ENCODE peak calls at places on chromosome 22, in five cellular contexts. One of them, this sample, is unnamed.

GRCh38 chr22:23898006-23898974 is 4.1 kb downstream of the MIF start:
- DNase-seq in AG04450: no peak
- DNase-seq in body of pancreas: no peak
- DNase-seq in pancreas: no peak
- DNase-seq in HFFc6: no peak
- DNase-seq in this sample: no peak

GRCh38 chr22:28279888-28280287 is 360.8 kb upstream of the PITPNB start:
- DNase-seq in AG04450: peak
- DNase-seq in body of pancreas: no peak
- DNase-seq in pancreas: no peak
- DNase-seq in HFFc6: peak
- DNase-seq in this sample: no peak

GRCh38 chr22:49900441-49901230 is 17.6 kb downstream of the ALG12 start:
- DNase-seq in AG04450: no peak
- DNase-seq in body of pancreas: no peak
- DNase-seq in pancreas: no peak
- DNase-seq in HFFc6: no peak
- DNase-seq in this sample: no peak

GRCh38 chr22:37484115-37485005 is 1.8 kb downstream of the MFNG start:
- DNase-seq in AG04450: no peak
- DNase-seq in body of pancreas: peak
- DNase-seq in pancreas: no peak
- DNase-seq in HFFc6: no peak
- DNase-seq in this sample: peak

GRCh38 chr22:43878831-43879550 is 12.8 kb downstream of the PNPLA5 start:
- DNase-seq in AG04450: no peak
- DNase-seq in body of pancreas: no peak
- DNase-seq in pancreas: peak
- DNase-seq in HFFc6: no peak
- DNase-seq in this sample: no peak

GRCh38 chr22:24592144-24592845 is 578 bp downstream of the LRRC75B start:
- DNase-seq in AG04450: no peak
- DNase-seq in body of pancreas: no peak
- DNase-seq in pancreas: no peak
- DNase-seq in HFFc6: no peak
- DNase-seq in this sample: no peak

GRCh38 chr22:18076060-18076497 is 1.7 kb upstream of the PEX26 start:
- DNase-seq in AG04450: peak
- DNase-seq in body of pancreas: peak
- DNase-seq in pancreas: no peak
- DNase-seq in HFFc6: peak
- DNase-seq in this sample: peak

GRCh38 chr22:38957046-38957770 is at the start of gene APOBEC3A:
- DNase-seq in AG04450: no peak
- DNase-seq in body of pancreas: peak
- DNase-seq in pancreas: no peak
- DNase-seq in HFFc6: no peak
- DNase-seq in this sample: no peak

GRCh38 chr22:38751422-38752346 is 4.1 kb downstream of the SUN2 start:
- DNase-seq in AG04450: no peak
- DNase-seq in body of pancreas: peak
- DNase-seq in pancreas: no peak
- DNase-seq in HFFc6: no peak
- DNase-seq in this sample: peak

GRCh38 chr22:39612811-39613548 is 42.4 kb downstream of the CACNA1I start:
- DNase-seq in AG04450: no peak
- DNase-seq in body of pancreas: no peak
- DNase-seq in pancreas: no peak
- DNase-seq in HFFc6: no peak
- DNase-seq in this sample: no peak

GRCh38 chr22:33180371-33180770 is 122.2 kb upstream of the SYN3 start:
- DNase-seq in AG04450: no peak
- DNase-seq in body of pancreas: no peak
- DNase-seq in pancreas: no peak
- DNase-seq in HFFc6: no peak
- DNase-seq in this sample: no peak

GRCh38 chr22:40237788-40238424 is 60.2 kb downstream of the TNRC6B start:
- DNase-seq in AG04450: no peak
- DNase-seq in body of pancreas: no peak
- DNase-seq in pancreas: no peak
- DNase-seq in HFFc6: no peak
- DNase-seq in this sample: no peak

GRCh38 chr22:32747588-32747987 is 53.9 kb upstream of the TIMP3 start:
- DNase-seq in AG04450: no peak
- DNase-seq in body of pancreas: no peak
- DNase-seq in pancreas: no peak
- DNase-seq in HFFc6: no peak
- DNase-seq in this sample: no peak

GRCh38 chr22:28034760-28035401 is 115.8 kb upstream of the PITPNB start:
- DNase-seq in AG04450: no peak
- DNase-seq in body of pancreas: peak
- DNase-seq in pancreas: peak
- DNase-seq in HFFc6: peak
- DNase-seq in this sample: peak

GRCh38 chr22:42990131-42990838 is 24.7 kb downstream of the PACSIN2 start:
- DNase-seq in AG04450: no peak
- DNase-seq in body of pancreas: peak
- DNase-seq in pancreas: no peak
- DNase-seq in HFFc6: peak
- DNase-seq in this sample: no peak

GRCh38 chr22:46355369-46355995 is 20.0 kb downstream of the TRMU start:
- DNase-seq in AG04450: peak
- DNase-seq in body of pancreas: peak
- DNase-seq in pancreas: peak
- DNase-seq in HFFc6: peak
- DNase-seq in this sample: peak

GRCh38 chr22:21589415-21589814 is 21.9 kb downstream of the UBE2L3 start:
- DNase-seq in AG04450: no peak
- DNase-seq in body of pancreas: no peak
- DNase-seq in pancreas: no peak
- DNase-seq in HFFc6: no peak
- DNase-seq in this sample: no peak

GRCh38 chr22:39028281-39028680 is 7.4 kb downstream of the APOBEC3D start:
- DNase-seq in AG04450: no peak
- DNase-seq in body of pancreas: no peak
- DNase-seq in pancreas: no peak
- DNase-seq in HFFc6: peak
- DNase-seq in this sample: no peak